ENCODE peak calls at places on chromosomes 2 and 18, in eight cellular contexts. One of them, this sample, is unnamed.

GRCh38 chr2:156009293-156009692 is 323.2 kb downstream of the NR4A2 start:
- DNase-seq in AG04450: no peak
- DNase-seq in astrocyte of the spinal cord: no peak
- DNase-seq in foreskin fibroblast: no peak
- DNase-seq in fibroblast of pulmonary artery: no peak
- DNase-seq in upper lobe of left lung: no peak
- DNase-seq in WERI-Rb-1: no peak
- DNase-seq in ascending aorta: no peak
- DNase-seq in this sample: no peak

GRCh38 chr2:128513416-128514283 is 195.0 kb upstream of the HS6ST1 start:
- DNase-seq in WERI-Rb-1: no peak
- DNase-seq in AG04450: no peak
- DNase-seq in astrocyte of the spinal cord: no peak
- DNase-seq in foreskin fibroblast: no peak
- DNase-seq in upper lobe of left lung: no peak
- DNase-seq in fibroblast of pulmonary artery: no peak
- DNase-seq in ascending aorta: no peak
- DNase-seq in this sample: no peak

GRCh38 chr2:233945146-233945545 is 28.0 kb downstream of the TRPM8 start:
- DNase-seq in ascending aorta: no peak
- DNase-seq in astrocyte of the spinal cord: no peak
- DNase-seq in upper lobe of left lung: no peak
- DNase-seq in foreskin fibroblast: no peak
- DNase-seq in fibroblast of pulmonary artery: no peak
- DNase-seq in WERI-Rb-1: no peak
- DNase-seq in AG04450: no peak
- DNase-seq in this sample: no peak

GRCh38 chr2:85905187-85905666 is 16.4 kb upstream of the ST3GAL5 start:
- DNase-seq in upper lobe of left lung: no peak
- DNase-seq in AG04450: no peak
- DNase-seq in astrocyte of the spinal cord: peak; percentile 63
- DNase-seq in foreskin fibroblast: no peak
- DNase-seq in ascending aorta: no peak
- DNase-seq in WERI-Rb-1: no peak
- DNase-seq in fibroblast of pulmonary artery: peak; percentile 89
- DNase-seq in this sample: peak; percentile 93

GRCh38 chr2:9602412-9602811 is 28.4 kb downstream of the YWHAQ start:
- DNase-seq in foreskin fibroblast: no peak
- DNase-seq in ascending aorta: no peak
- DNase-seq in AG04450: no peak
- DNase-seq in WERI-Rb-1: no peak
- DNase-seq in upper lobe of left lung: no peak
- DNase-seq in astrocyte of the spinal cord: no peak
- DNase-seq in fibroblast of pulmonary artery: no peak
- DNase-seq in this sample: no peak

GRCh38 chr18:63236990-63237389 is 82.6 kb downstream of the BCL2 start:
- DNase-seq in astrocyte of the spinal cord: no peak
- DNase-seq in upper lobe of left lung: peak; percentile 63
- DNase-seq in WERI-Rb-1: no peak
- DNase-seq in foreskin fibroblast: no peak
- DNase-seq in fibroblast of pulmonary artery: no peak
- DNase-seq in ascending aorta: no peak
- DNase-seq in AG04450: no peak
- DNase-seq in this sample: no peak

GRCh38 chr2:240611601-240612210 is 13.6 kb upstream of the GPR35 start:
- DNase-seq in WERI-Rb-1: peak; percentile 1
- DNase-seq in astrocyte of the spinal cord: no peak
- DNase-seq in upper lobe of left lung: no peak
- DNase-seq in ascending aorta: peak; percentile 8
- DNase-seq in AG04450: no peak
- DNase-seq in fibroblast of pulmonary artery: no peak
- DNase-seq in foreskin fibroblast: no peak
- DNase-seq in this sample: no peak

GRCh38 chr2:120132190-120132589 is 91.0 kb downstream of the TMEM185B start:
- DNase-seq in foreskin fibroblast: no peak
- DNase-seq in upper lobe of left lung: no peak
- DNase-seq in astrocyte of the spinal cord: peak; percentile 77
- DNase-seq in fibroblast of pulmonary artery: peak; percentile 77
- DNase-seq in WERI-Rb-1: no peak
- DNase-seq in AG04450: no peak
- DNase-seq in ascending aorta: no peak
- DNase-seq in this sample: peak; percentile 10

GRCh38 chr2:74399785-74400184 is 19.7 kb upstream of the DCTN1 start:
- DNase-seq in AG04450: no peak
- DNase-seq in astrocyte of the spinal cord: peak; percentile 34
- DNase-seq in ascending aorta: no peak
- DNase-seq in fibroblast of pulmonary artery: peak; percentile 60
- DNase-seq in WERI-Rb-1: no peak
- DNase-seq in upper lobe of left lung: no peak
- DNase-seq in foreskin fibroblast: no peak
- DNase-seq in this sample: peak; percentile 42

GRCh38 chr18:23302514-23302851 is 150.6 kb upstream of the RIOK3 start:
- DNase-seq in upper lobe of left lung: no peak
- DNase-seq in foreskin fibroblast: no peak
- DNase-seq in ascending aorta: no peak
- DNase-seq in WERI-Rb-1: no peak
- DNase-seq in AG04450: no peak
- DNase-seq in astrocyte of the spinal cord: no peak
- DNase-seq in fibroblast of pulmonary artery: no peak
- DNase-seq in this sample: no peak

GRCh38 chr2:25936889-25937545 is 45.3 kb downstream of the KIF3C start:
- DNase-seq in astrocyte of the spinal cord: peak; percentile 39
- DNase-seq in AG04450: no peak
- DNase-seq in upper lobe of left lung: peak; percentile 24
- DNase-seq in WERI-Rb-1: no peak
- DNase-seq in ascending aorta: no peak
- DNase-seq in fibroblast of pulmonary artery: peak; percentile 36
- DNase-seq in foreskin fibroblast: no peak
- DNase-seq in this sample: no peak

GRCh38 chr2:55992465-55992864 is 68.9 kb upstream of the EFEMP1 start:
- DNase-seq in astrocyte of the spinal cord: peak; percentile 98
- DNase-seq in WERI-Rb-1: no peak
- DNase-seq in fibroblast of pulmonary artery: peak; percentile 100
- DNase-seq in AG04450: peak; percentile 95
- DNase-seq in upper lobe of left lung: no peak
- DNase-seq in ascending aorta: peak; percentile 14
- DNase-seq in foreskin fibroblast: peak; percentile 87
- DNase-seq in this sample: peak; percentile 99

GRCh38 chr2:128756372-128756730 is 437.7 kb upstream of the HS6ST1 start:
- DNase-seq in fibroblast of pulmonary artery: peak; percentile 39
- DNase-seq in AG04450: no peak
- DNase-seq in ascending aorta: no peak
- DNase-seq in upper lobe of left lung: no peak
- DNase-seq in WERI-Rb-1: no peak
- DNase-seq in foreskin fibroblast: no peak
- DNase-seq in astrocyte of the spinal cord: no peak
- DNase-seq in this sample: no peak

GRCh38 chr18:77124452-77124922 is 8.1 kb downstream of the MBP start:
- DNase-seq in ascending aorta: no peak
- DNase-seq in fibroblast of pulmonary artery: no peak
- DNase-seq in upper lobe of left lung: peak; percentile 52
- DNase-seq in foreskin fibroblast: no peak
- DNase-seq in WERI-Rb-1: no peak
- DNase-seq in AG04450: no peak
- DNase-seq in astrocyte of the spinal cord: peak; percentile 48
- DNase-seq in this sample: no peak

GRCh38 chr2:46413111-46413510 is 66.3 kb upstream of the TMEM247 start:
- DNase-seq in WERI-Rb-1: no peak
- DNase-seq in ascending aorta: no peak
- DNase-seq in upper lobe of left lung: no peak
- DNase-seq in astrocyte of the spinal cord: no peak
- DNase-seq in foreskin fibroblast: no peak
- DNase-seq in AG04450: no peak
- DNase-seq in fibroblast of pulmonary artery: no peak
- DNase-seq in this sample: no peak

GRCh38 chr18:10563886-10564285 is 38.1 kb downstream of the NAPG start:
- DNase-seq in astrocyte of the spinal cord: no peak
- DNase-seq in foreskin fibroblast: no peak
- DNase-seq in upper lobe of left lung: no peak
- DNase-seq in AG04450: no peak
- DNase-seq in ascending aorta: no peak
- DNase-seq in fibroblast of pulmonary artery: no peak
- DNase-seq in WERI-Rb-1: no peak
- DNase-seq in this sample: no peak

GRCh38 chr18:31684279-31685096 is at the start of gene B4GALT6:
- DNase-seq in astrocyte of the spinal cord: peak; percentile 43
- DNase-seq in foreskin fibroblast: no peak
- DNase-seq in fibroblast of pulmonary artery: peak; percentile 35
- DNase-seq in AG04450: no peak
- DNase-seq in ascending aorta: no peak
- DNase-seq in WERI-Rb-1: peak; percentile 61
- DNase-seq in upper lobe of left lung: peak; percentile 88
- DNase-seq in this sample: peak; percentile 6

GRCh38 chr2:134944975-134945374 is 26.4 kb downstream of the CCNT2 start:
- DNase-seq in AG04450: no peak
- DNase-seq in foreskin fibroblast: no peak
- DNase-seq in WERI-Rb-1: no peak
- DNase-seq in ascending aorta: no peak
- DNase-seq in astrocyte of the spinal cord: no peak
- DNase-seq in fibroblast of pulmonary artery: no peak
- DNase-seq in upper lobe of left lung: no peak
- DNase-seq in this sample: no peak

GRCh38 chr2:134946073-134946472 is 27.5 kb downstream of the CCNT2 start:
- DNase-seq in fibroblast of pulmonary artery: no peak
- DNase-seq in ascending aorta: no peak
- DNase-seq in foreskin fibroblast: no peak
- DNase-seq in upper lobe of left lung: no peak
- DNase-seq in astrocyte of the spinal cord: no peak
- DNase-seq in WERI-Rb-1: no peak
- DNase-seq in AG04450: no peak
- DNase-seq in this sample: no peak

DNA sequence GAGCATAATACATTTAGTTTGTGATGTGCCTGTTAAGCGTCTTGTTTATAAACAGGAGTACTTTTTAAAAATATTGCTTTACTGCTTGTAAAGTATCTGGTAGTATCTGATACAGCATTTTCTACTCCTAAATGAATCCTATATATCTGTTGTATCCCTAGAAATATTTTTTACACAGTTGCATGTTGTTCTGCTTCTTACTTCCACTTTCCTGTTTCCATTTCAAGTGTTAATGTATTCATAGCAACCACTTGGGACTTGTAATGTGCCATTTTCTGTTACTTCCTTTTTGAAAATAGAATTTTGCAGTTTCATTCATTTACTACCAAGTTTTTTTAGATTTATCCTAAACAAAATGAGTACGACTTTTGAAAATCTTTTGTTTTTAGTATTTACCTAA is 24.9 kb downstream of the CCNT2 start:
- DNase-seq in fibroblast of pulmonary artery: no peak
- DNase-seq in AG04450: no peak
- DNase-seq in upper lobe of left lung: no peak
- DNase-seq in WERI-Rb-1: no peak
- DNase-seq in foreskin fibroblast: no peak
- DNase-seq in astrocyte of the spinal cord: no peak
- DNase-seq in ascending aorta: no peak
- DNase-seq in this sample: no peak
- H3K4me3 ChIP-seq in fibroblast of pulmonary artery: no peak overlapping the region
- H3K4me3 ChIP-seq in AG04450: no peak overlapping the region
- H3K4me3 ChIP-seq in upper lobe of left lung: no peak overlapping the region
- H3K4me3 ChIP-seq in WERI-Rb-1: no peak overlapping the region
- H3K4me3 ChIP-seq in foreskin fibroblast: no peak overlapping the region
- H3K4me3 ChIP-seq in astrocyte of the spinal cord: no peak overlapping the region
- H3K4me3 ChIP-seq in ascending aorta: no peak overlapping the region
- H3K4me3 ChIP-seq in this sample: no peak overlapping the region

DNA sequence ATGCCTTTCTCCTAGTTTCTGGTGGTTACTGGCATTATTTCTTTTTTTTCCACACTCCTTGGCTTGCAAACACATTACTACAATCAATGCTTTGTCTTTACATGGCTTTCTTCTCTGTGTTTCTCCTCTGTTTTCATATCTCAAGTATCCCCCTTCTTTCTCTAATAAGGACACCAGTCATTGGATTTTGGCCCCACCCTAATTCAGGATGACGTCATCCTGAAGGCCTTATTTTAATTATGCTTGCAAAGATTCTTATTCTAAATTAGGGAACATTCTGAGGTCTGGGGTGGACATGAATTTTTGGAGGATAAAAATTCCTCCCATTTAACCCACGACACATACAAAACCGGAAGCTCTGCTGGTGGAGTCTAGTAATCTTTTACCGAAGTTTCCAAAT is 1556.6 kb downstream of the DPP10 start:
- DNase-seq in foreskin fibroblast: no peak
- DNase-seq in fibroblast of pulmonary artery: no peak
- DNase-seq in upper lobe of left lung: no peak
- DNase-seq in WERI-Rb-1: no peak
- DNase-seq in ascending aorta: no peak
- DNase-seq in AG04450: no peak
- DNase-seq in astrocyte of the spinal cord: no peak
- DNase-seq in this sample: no peak
- H3K4me3 ChIP-seq in foreskin fibroblast: no peak overlapping the region
- H3K4me3 ChIP-seq in fibroblast of pulmonary artery: no peak overlapping the region
- H3K4me3 ChIP-seq in upper lobe of left lung: no peak overlapping the region
- H3K4me3 ChIP-seq in WERI-Rb-1: no peak overlapping the region
- H3K4me3 ChIP-seq in ascending aorta: no peak overlapping the region
- H3K4me3 ChIP-seq in AG04450: no peak overlapping the region
- H3K4me3 ChIP-seq in astrocyte of the spinal cord: no peak overlapping the region
- H3K4me3 ChIP-seq in this sample: no peak overlapping the region

GRCh38 chr2:182868049-182868422 is 1.6 kb upstream of the FRZB start:
- DNase-seq in ascending aorta: no peak
- DNase-seq in fibroblast of pulmonary artery: no peak
- DNase-seq in AG04450: no peak
- DNase-seq in WERI-Rb-1: no peak
- DNase-seq in foreskin fibroblast: no peak
- DNase-seq in upper lobe of left lung: no peak
- DNase-seq in astrocyte of the spinal cord: no peak
- DNase-seq in this sample: no peak
- H3K4me3 ChIP-seq in ascending aorta: no peak overlapping the region
- H3K4me3 ChIP-seq in fibroblast of pulmonary artery: no peak overlapping the region
- H3K4me3 ChIP-seq in AG04450: no peak overlapping the region
- H3K4me3 ChIP-seq in WERI-Rb-1: no peak overlapping the region
- H3K4me3 ChIP-seq in foreskin fibroblast: no peak overlapping the region
- H3K4me3 ChIP-seq in upper lobe of left lung: no peak overlapping the region
- H3K4me3 ChIP-seq in astrocyte of the spinal cord: no peak overlapping the region
- H3K4me3 ChIP-seq in this sample: no peak overlapping the region

GRCh38 chr18:26226229-26227050 is at the start of gene TAF4B:
- DNase-seq in AG04450: peak; percentile 41
- DNase-seq in foreskin fibroblast: peak; percentile 92
- DNase-seq in astrocyte of the spinal cord: peak; percentile 94
- DNase-seq in upper lobe of left lung: peak; percentile 99
- DNase-seq in ascending aorta: peak; percentile 71
- DNase-seq in WERI-Rb-1: peak; percentile 95
- DNase-seq in fibroblast of pulmonary artery: peak; percentile 92
- DNase-seq in this sample: peak; percentile 87

GRCh38 chr18:26225915-26226228 is 373 bp upstream of the TAF4B start:
- DNase-seq in upper lobe of left lung: no peak
- DNase-seq in foreskin fibroblast: no peak
- DNase-seq in astrocyte of the spinal cord: no peak
- DNase-seq in fibroblast of pulmonary artery: no peak
- DNase-seq in WERI-Rb-1: no peak
- DNase-seq in ascending aorta: no peak
- DNase-seq in AG04450: no peak
- DNase-seq in this sample: no peak

GRCh38 chr18:26227051-26227672 is 917 bp downstream of the TAF4B start:
- DNase-seq in astrocyte of the spinal cord: peak; percentile 9
- DNase-seq in fibroblast of pulmonary artery: peak; percentile 16
- DNase-seq in foreskin fibroblast: no peak
- DNase-seq in ascending aorta: no peak
- DNase-seq in AG04450: no peak
- DNase-seq in upper lobe of left lung: no peak
- DNase-seq in WERI-Rb-1: no peak
- DNase-seq in this sample: no peak

GRCh38 chr18:26230497-26230896 is 4.3 kb downstream of the TAF4B start:
- DNase-seq in WERI-Rb-1: no peak
- DNase-seq in upper lobe of left lung: no peak
- DNase-seq in fibroblast of pulmonary artery: no peak
- DNase-seq in astrocyte of the spinal cord: no peak
- DNase-seq in foreskin fibroblast: no peak
- DNase-seq in AG04450: no peak
- DNase-seq in ascending aorta: no peak
- DNase-seq in this sample: no peak

GRCh38 chr18:26228562-26229260 is 2.5 kb downstream of the TAF4B start:
- DNase-seq in upper lobe of left lung: no peak
- DNase-seq in fibroblast of pulmonary artery: no peak
- DNase-seq in foreskin fibroblast: no peak
- DNase-seq in ascending aorta: no peak
- DNase-seq in WERI-Rb-1: no peak
- DNase-seq in astrocyte of the spinal cord: no peak
- DNase-seq in AG04450: no peak
- DNase-seq in this sample: no peak
- H3K4me3 ChIP-seq in upper lobe of left lung: no peak overlapping the region
- H3K4me3 ChIP-seq in fibroblast of pulmonary artery: no peak overlapping the region
- H3K4me3 ChIP-seq in foreskin fibroblast: no peak overlapping the region
- H3K4me3 ChIP-seq in ascending aorta: no peak overlapping the region
- H3K4me3 ChIP-seq in WERI-Rb-1: no peak overlapping the region
- H3K4me3 ChIP-seq in astrocyte of the spinal cord: no peak overlapping the region
- H3K4me3 ChIP-seq in AG04450: no peak overlapping the region
- H3K4me3 ChIP-seq in this sample: no peak overlapping the region